ENCODE peak calls at places on chromosomes 4 and X, in six cellular contexts. V, Z, J, I, H and Y are unnamed samples.

GRCh38 chr4:46844325-46844917 is 64.6 kb downstream of the COX7B2 start:
- DNase-seq in H (peak), I (peak), J (peak), Z (peak), V (peak), Y (no peak)

GRCh38 chr4:41361831-41362646 is 105.3 kb downstream of the UCHL1 start:
- DNase-seq in Z (peak), V (no peak), I (no peak), H (no peak), J (no peak), Y (no peak)

GRCh38 chrX:17022205-17022604 is 75.7 kb downstream of the REPS2 start:
- DNase-seq in V (peak), J (no peak), H (no peak), I (no peak), Z (peak), Y (no peak)

GRCh38 chr4:101155368-101155767 is 192.0 kb downstream of the PPP3CA start:
- DNase-seq in I (no peak), H (no peak), J (no peak), V (no peak), Z (no peak), Y (no peak)

GRCh38 chrX:119417842-119418241 is 18.7 kb downstream of the SLC25A43 start:
- DNase-seq in J (no peak), H (no peak), Z (peak), I (no peak), V (no peak), Y (no peak)

GRCh38 chr4:186260504-186261448 is 5.2 kb upstream of the F11 start:
- DNase-seq in J (no peak), V (no peak), H (no peak), I (no peak), Z (no peak), Y (no peak)

GRCh38 chrX:34770511-34770910 is 113.4 kb upstream of the TMEM47 start:
- DNase-seq in V (no peak), Z (no peak), I (no peak), H (no peak), J (no peak), Y (no peak)

GRCh38 chr4:103567591-103567990 is 152.2 kb downstream of the TACR3 start:
- DNase-seq in I (no peak), Z (no peak), V (no peak), H (no peak), J (no peak), Y (no peak)

GRCh38 chrX:27679281-27679680 is 89.1 kb downstream of the DCAF8L2 start:
- DNase-seq in H (no peak), Z (no peak), V (no peak), I (no peak), J (no peak), Y (no peak)

GRCh38 chr4:33566649-33567048 is 2677.7 kb downstream of the ARAP2 start:
- DNase-seq in H (no peak), I (no peak), V (no peak), J (no peak), Z (no peak), Y (no peak)

GRCh38 chrX:41781500-41781899 is 57.5 kb downstream of the GPR82 start:
- DNase-seq in V (no peak), I (no peak), J (no peak), H (peak), Z (peak), Y (no peak)

GRCh38 chrX:69535661-69536060 is 31.5 kb downstream of the NALF2 start:
- DNase-seq in V (no peak), H (no peak), Z (peak), J (no peak), I (no peak), Y (no peak)

GRCh38 chrX:76253432-76253831 is 80.6 kb downstream of the PBDC1 start:
- DNase-seq in V (peak), I (no peak), H (peak), Z (peak), J (no peak), Y (no peak)

GRCh38 chr4:68360570-68360969 is 10.7 kb upstream of the YTHDC1 start:
- DNase-seq in I (no peak), V (no peak), H (no peak), Z (no peak), J (no peak), Y (no peak)

GRCh38 chr4:6716018-6716911 is at the start of gene BLOC1S4:
- DNase-seq in J (peak), Z (peak), I (peak), V (peak), H (peak), Y (peak)

GRCh38 chrX:73562458-73562857 is 539 bp upstream of the CHIC1 start:
- DNase-seq in J (no peak), Z (no peak), H (no peak), I (no peak), V (no peak), Y (no peak)

GRCh38 chrX:6210230-6210629 is 18.4 kb downstream of the NLGN4X start:
- DNase-seq in V (no peak), J (no peak), Z (no peak), H (no peak), I (no peak), Y (no peak)

GRCh38 chr4:143251781-143252180 is 67.1 kb downstream of the USP38 start:
- DNase-seq in Z (no peak), V (peak), I (no peak), H (no peak), J (no peak), Y (no peak)

GRCh38 chrX:70301716-70302115 is 11.8 kb downstream of the KIF4A start:
- DNase-seq in J (no peak), Z (no peak), V (no peak), I (no peak), H (no peak), Y (no peak)

GRCh38 chr4:13240066-13240465 is 244.1 kb downstream of the RAB28 start:
- DNase-seq in J (no peak), V (no peak), I (no peak), Z (no peak), H (no peak), Y (no peak)

GRCh38 chr4:98568896-98569663 is 89.3 kb downstream of the TSPAN5 start:
- DNase-seq in J (no peak), V (no peak), H (no peak), I (no peak), Z (peak), Y (no peak)

GRCh38 chr4:64713256-64713840 is 304.1 kb upstream of the TECRL start:
- DNase-seq in J (no peak), H (peak), V (no peak), Z (no peak), I (no peak), Y (no peak)

GRCh38 chrX:103687073-103687695 is 685 bp upstream of the MORF4L2 start:
- DNase-seq in V (peak), I (peak), Z (peak), J (peak), H (peak), Y (peak)

GRCh38 chrX:21702725-21703228 is 44.6 kb upstream of the KLHL34 start:
- DNase-seq in Z (no peak), H (no peak), V (no peak), I (no peak), J (no peak), Y (no peak)

GRCh38 chr4:171765514-171765913 is 47.7 kb upstream of the GALNTL6 start:
- DNase-seq in Z (no peak), I (no peak), J (no peak), H (no peak), V (no peak), Y (no peak)

GRCh38 chr4:498328-498919 is 532 bp downstream of the ZNF721 start:
- DNase-seq in J (no peak), Z (peak), I (no peak), V (no peak), H (no peak), Y (no peak)

GRCh38 chr4:151408630-151409469 is at the start of gene FHIP1A:
- DNase-seq in Z (peak), I (peak), J (peak), H (peak), V (peak), Y (peak)

GRCh38 chr4:110742148-110742547 is 119.3 kb upstream of the PITX2 start:
- DNase-seq in Z (no peak), J (no peak), H (no peak), V (no peak), I (no peak), Y (no peak)

GRCh38 chr4:132387060-132387459 is 762.0 kb upstream of the PCDH10 start:
- DNase-seq in H (no peak), V (no peak), Z (no peak), J (no peak), I (no peak), Y (no peak)

GRCh38 chr4:152041304-152041703 is 280.5 kb upstream of the GATB start:
- DNase-seq in I (no peak), Z (peak), V (no peak), H (peak), J (no peak), Y (no peak)

GRCh38 chr4:127400736-127401346 is 231.9 kb upstream of the INTU start:
- DNase-seq in J (peak), I (no peak), H (peak), Z (peak), V (peak), Y (peak)

GRCh38 chr4:42656736-42656985 is 244 bp downstream of the ATP8A1 start:
- DNase-seq in I (no peak), H (no peak), V (no peak), Z (no peak), J (no peak), Y (no peak)

GRCh38 chrX:108732630-108733321 is 3.6 kb downstream of the IRS4 start:
- DNase-seq in V (no peak), Z (no peak), H (peak), I (no peak), J (no peak), Y (no peak)